ENCODE peak calls at places on chromosomes 2 and 18, in four cellular contexts. P is H1, Z is mesendoderm, I is H9. C is an unnamed sample.

GRCh38 chr2:71618327-71619113 is 165.2 kb downstream of the DYSF start:
- DNase-seq in I (peak; percentile 29), Z (no peak), P (no peak), C (no peak)

GRCh38 chr2:8803658-8804379 is 33.6 kb downstream of the KIDINS220 start:
- DNase-seq in I (no peak), Z (peak; percentile 28), P (no peak), C (peak; percentile 97)

GRCh38 chr2:151632993-151633592 is 101.2 kb downstream of the NEB start:
- DNase-seq in P (no peak), Z (peak; percentile 14), I (no peak), C (peak; percentile 22)

GRCh38 chr18:12606592-12607315 is 51.2 kb downstream of the SPIRE1 start:
- DNase-seq in I (no peak), Z (peak; percentile 59), P (no peak), C (peak; percentile 85)

GRCh38 chr18:24071029-24071428 is 56.5 kb downstream of the TTC39C start:
- DNase-seq in Z (no peak), I (no peak), P (no peak), C (no peak)

GRCh38 chr2:221346411-221346810 is 225.7 kb downstream of the EPHA4 start:
- DNase-seq in Z (no peak), I (no peak), P (no peak), C (no peak)

GRCh38 chr2:42878581-42878980 is 86.2 kb upstream of the HAAO start:
- DNase-seq in P (no peak), I (no peak), Z (no peak), C (peak; percentile 44)

GRCh38 chr2:61016392-61017002 is 1.0 kb upstream of the PEX13 start:
- DNase-seq in P (no peak), I (no peak), Z (peak; percentile 20), C (no peak)

GRCh38 chr2:47437287-47437686 is 34.3 kb downstream of the MSH2 start:
- DNase-seq in P (no peak), I (no peak), Z (peak; percentile 37), C (peak; percentile 47)

GRCh38 chr2:157500334-157500733 is 56.4 kb upstream of the CYTIP start:
- DNase-seq in Z (no peak), P (no peak), I (no peak), C (no peak)

GRCh38 chr2:199115169-199115568 is 342.6 kb downstream of the SATB2 start:
- DNase-seq in P (no peak), I (no peak), Z (no peak), C (no peak)

GRCh38 chr2:122101319-122101718 is 345.9 kb downstream of the TSN start:
- DNase-seq in I (peak; percentile 50), P (no peak), Z (peak; percentile 43), C (no peak)

GRCh38 chr18:36212301-36212977 is 25.1 kb downstream of the MOCOS start:
- DNase-seq in P (no peak), Z (no peak), I (no peak), C (peak; percentile 12)

GRCh38 chr2:53859354-53860159 is at the start of gene GPR75:
- DNase-seq in I (peak; percentile 63), P (no peak), Z (peak; percentile 41), C (peak; percentile 17)

GRCh38 chr18:48545690-48546365 is 7.0 kb downstream of the CTIF start:
- DNase-seq in I (peak; percentile 92), P (no peak), Z (peak; percentile 96), C (peak; percentile 90)

GRCh38 chr2:39696072-39696471 is 30.4 kb downstream of the TMEM178A start:
- DNase-seq in P (no peak), Z (peak; percentile 87), I (no peak), C (peak; percentile 93)

GRCh38 chr2:120470041-120470716 is 124.2 kb downstream of the INHBB start:
- DNase-seq in I (no peak), Z (no peak), P (no peak), C (peak; percentile 96)

GRCh38 chr2:148617219-148617618 is 27.3 kb upstream of the EPC2 start:
- DNase-seq in Z (no peak), P (no peak), I (no peak), C (no peak)

GRCh38 chr2:73106791-73107190 is 6.0 kb downstream of the RAB11FIP5 start:
- DNase-seq in P (no peak), I (no peak), Z (no peak), C (no peak)

GRCh38 chr18:51525453-51526225 is 328.2 kb upstream of the MEX3C start:
- DNase-seq in P (no peak), Z (no peak), I (no peak), C (no peak)

GRCh38 chr2:119240311-119241204 is 16.9 kb downstream of the STEAP3 start:
- DNase-seq in I (peak; percentile 64), Z (peak; percentile 59), P (no peak), C (peak; percentile 83)

GRCh38 chr2:196112408-196113039 is 43.9 kb upstream of the DNAH7 start:
- DNase-seq in P (no peak), I (no peak), Z (peak; percentile 89), C (peak; percentile 81)

GRCh38 chr18:62420151-62420512 is 95.0 kb downstream of the TNFRSF11A start:
- DNase-seq in P (no peak), I (no peak), Z (no peak), C (peak; percentile 34)

GRCh38 chr18:6199777-6200176 is 214.9 kb downstream of the L3MBTL4 start:
- DNase-seq in I (no peak), Z (no peak), P (no peak), C (no peak)

GRCh38 chr2:113831156-113831555 is 58.7 kb upstream of the ACTR3 start:
- DNase-seq in I (no peak), P (no peak), Z (peak; percentile 99), C (peak; percentile 13)

GRCh38 chr18:75757951-75758350 is 330.4 kb upstream of the SMIM21 start:
- DNase-seq in I (no peak), P (no peak), Z (no peak), C (no peak)

GRCh38 chr2:203694186-203694585 is 12.3 kb upstream of the CD28 start:
- DNase-seq in I (no peak), P (no peak), Z (no peak), C (no peak)

GRCh38 chr2:37829202-37829601 is 95.9 kb upstream of the RMDN2 start:
- DNase-seq in I (no peak), P (no peak), Z (peak; percentile 45), C (peak; percentile 98)

GRCh38 chr18:12086249-12086648 is 7.4 kb upstream of the ANKRD62 start:
- DNase-seq in P (no peak), I (no peak), Z (no peak), C (no peak)

GRCh38 chr2:10377747-10378085 is 70.4 kb downstream of the ODC1 start:
- DNase-seq in P (no peak), Z (no peak), I (no peak), C (no peak)

GRCh38 chr2:96391153-96391827 is 55.7 kb downstream of the NCAPH start:
- DNase-seq in Z (no peak), I (no peak), P (no peak), C (no peak)

GRCh38 chr2:30421551-30422436 is 25.3 kb upstream of the LCLAT1 start:
- DNase-seq in P (no peak), Z (peak; percentile 73), I (no peak), C (peak; percentile 84)

GRCh38 chr18:59971871-59972270 is 72.1 kb downstream of the PMAIP1 start:
- DNase-seq in I (no peak), P (no peak), Z (no peak), C (no peak)

GRCh38 chr2:23452853-23453420 is 68.0 kb downstream of the KLHL29 start:
- DNase-seq in I (no peak), Z (no peak), P (no peak), C (peak; percentile 47)

DNA sequence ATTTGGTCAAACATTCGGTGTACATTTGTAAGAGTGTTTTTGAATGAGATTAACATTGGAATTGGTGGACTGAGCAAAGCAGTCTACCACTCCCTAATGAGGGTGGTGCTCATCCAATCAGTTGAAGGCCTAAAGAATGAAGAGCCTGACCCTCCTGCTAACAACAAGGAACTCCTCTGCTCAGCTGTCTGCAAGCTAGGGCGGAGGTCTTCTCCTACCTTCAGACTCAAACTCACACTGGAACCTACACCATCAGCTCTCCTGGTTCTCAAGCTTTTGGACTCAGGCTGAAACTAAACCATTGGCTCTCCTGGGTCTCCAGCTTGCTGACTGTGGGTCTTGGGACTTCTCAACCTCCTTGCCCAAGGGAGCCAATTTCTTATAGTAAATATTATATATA is 55.5 kb upstream of the NPAS2 start:
- DNase-seq in I (no peak), Z (no peak), P (no peak), C (no peak)
- H3K27ac ChIP-seq in I (no peak overlapping the region), Z (no peak overlapping the region), P (no peak overlapping the region), C (no peak overlapping the region)

GRCh38 chr2:183964565-183964964 is 633.8 kb upstream of the ZNF804A start:
- DNase-seq in P (no peak), I (no peak), Z (no peak), C (no peak)

GRCh38 chr2:183967756-183968155 is 630.6 kb upstream of the ZNF804A start:
- DNase-seq in I (no peak), Z (no peak), P (no peak), C (no peak)

GRCh38 chr2:183963609-183964008 is 634.7 kb upstream of the ZNF804A start:
- DNase-seq in Z (no peak), P (no peak), I (no peak), C (no peak)
- H4K5ac ChIP-seq in Z (no peak overlapping the region), P (no peak overlapping the region), I (no peak overlapping the region), C (no peak overlapping the region)

GRCh38 chr2:86790134-86790827 is 432 bp downstream of the CD8A start:
- DNase-seq in Z (peak; percentile 44), I (peak; percentile 63), P (no peak), C (no peak)
- H3K27ac ChIP-seq in Z (no peak overlapping the region), I (no peak overlapping the region), P (no peak overlapping the region), C (no peak overlapping the region)

GRCh38 chr2:133833746-133834145 is 265.5 kb upstream of the NCKAP5 start:
- DNase-seq in I (no peak), P (no peak), Z (no peak), C (no peak)
- H4K5ac ChIP-seq in I (no peak overlapping the region), P (no peak overlapping the region), Z (no peak overlapping the region), C (peak overlapping the region; percentile 35)

DNA sequence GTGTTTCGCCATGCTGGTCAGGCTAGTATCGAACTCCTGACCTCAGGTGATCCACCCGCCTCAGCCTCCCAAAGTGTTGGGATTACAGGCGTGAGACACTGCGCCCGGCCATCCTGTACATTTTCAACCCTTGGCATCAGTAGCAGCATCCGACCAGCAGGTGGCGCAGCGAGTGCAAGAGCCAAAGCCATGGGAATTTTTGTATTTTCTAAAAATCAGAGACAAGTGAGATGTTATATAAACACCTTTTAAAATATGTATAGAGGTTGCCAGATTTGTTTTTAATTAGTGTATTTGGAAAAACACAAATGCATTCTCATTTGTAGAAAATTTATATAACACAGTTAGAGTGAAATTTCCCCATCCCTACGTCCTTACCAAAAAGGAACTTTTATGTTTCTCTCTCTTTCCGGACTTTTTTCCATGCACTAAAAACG is 36.8 kb downstream of the MOGAT1 start:
- DNase-seq in Z (peak; percentile 64), I (peak; percentile 68), P (no peak), C (peak; percentile 74)
- H3K27ac ChIP-seq in Z (no peak overlapping the region), I (no peak overlapping the region), P (no peak overlapping the region), C (no peak overlapping the region)

GRCh38 chr2:24910245-24910644 is 9.8 kb downstream of the ADCY3 start:
- DNase-seq in Z (no peak), I (no peak), P (no peak), C (no peak)

GRCh38 chr2:24907106-24907505 is 12.9 kb downstream of the ADCY3 start:
- DNase-seq in I (no peak), P (no peak), Z (no peak), C (peak; percentile 55)

GRCh38 chr2:24908316-24908937 is 11.6 kb downstream of the ADCY3 start:
- DNase-seq in Z (no peak), I (no peak), P (no peak), C (no peak)

GRCh38 chr2:24912523-24912922 is 7.5 kb downstream of the ADCY3 start:
- DNase-seq in P (no peak), I (no peak), Z (no peak), C (peak; percentile 72)

GRCh38 chr2:24909555-24910177 is 10.4 kb downstream of the ADCY3 start:
- DNase-seq in I (no peak), P (no peak), Z (no peak), C (peak; percentile 56)
- H4K5ac ChIP-seq in I (no peak overlapping the region), P (no peak overlapping the region), Z (no peak overlapping the region), C (no peak overlapping the region)

C was measured in IMR-90.